ENCODE peak calls at places on chromosome 16, in ten cellular contexts. One of them, this sample, is unnamed.

GRCh38 chr16:53417011-53417410 is 17.3 kb upstream of the RBL2 start:
- DNase-seq in esophagus muscularis mucosa: no peak
- DNase-seq in heart right ventricle: no peak
- DNase-seq in AG04450: no peak
- DNase-seq in A549: no peak
- DNase-seq in left lung: no peak
- DNase-seq in left ventricle myocardium inferior: no peak
- DNase-seq in neural progenitor cell: no peak
- DNase-seq in colonic mucosa: no peak
- DNase-seq in mammary epithelial cell: peak; percentile 61
- DNase-seq in this sample: no peak

GRCh38 chr16:4486126-4486893 is 10.1 kb downstream of the HMOX2 start:
- DNase-seq in esophagus muscularis mucosa: no peak
- DNase-seq in heart right ventricle: no peak
- DNase-seq in AG04450: no peak
- DNase-seq in A549: no peak
- DNase-seq in left lung: no peak
- DNase-seq in left ventricle myocardium inferior: peak; percentile 44
- DNase-seq in neural progenitor cell: no peak
- DNase-seq in colonic mucosa: no peak
- DNase-seq in mammary epithelial cell: no peak
- DNase-seq in this sample: no peak

GRCh38 chr16:22092143-22092933 is at the start of gene VWA3A:
- DNase-seq in esophagus muscularis mucosa: peak; percentile 88
- DNase-seq in heart right ventricle: no peak
- DNase-seq in AG04450: peak; percentile 27
- DNase-seq in A549: no peak
- DNase-seq in left lung: no peak
- DNase-seq in left ventricle myocardium inferior: no peak
- DNase-seq in neural progenitor cell: peak; percentile 74
- DNase-seq in colonic mucosa: no peak
- DNase-seq in mammary epithelial cell: no peak
- DNase-seq in this sample: peak; percentile 12

GRCh38 chr16:50093607-50094570 is 28.1 kb downstream of the HEATR3 start:
- DNase-seq in esophagus muscularis mucosa: peak; percentile 92
- DNase-seq in heart right ventricle: peak; percentile 30
- DNase-seq in AG04450: no peak
- DNase-seq in A549: no peak
- DNase-seq in left lung: peak; percentile 89
- DNase-seq in left ventricle myocardium inferior: peak; percentile 54
- DNase-seq in neural progenitor cell: no peak
- DNase-seq in colonic mucosa: peak; percentile 48
- DNase-seq in mammary epithelial cell: no peak
- DNase-seq in this sample: no peak

GRCh38 chr16:69187891-69188451 is 1.0 kb downstream of the SNTB2 start:
- DNase-seq in esophagus muscularis mucosa: no peak
- DNase-seq in heart right ventricle: peak; percentile 54
- DNase-seq in AG04450: no peak
- DNase-seq in A549: peak; percentile 47
- DNase-seq in left lung: peak; percentile 45
- DNase-seq in left ventricle myocardium inferior: peak; percentile 44
- DNase-seq in neural progenitor cell: no peak
- DNase-seq in colonic mucosa: peak; percentile 45
- DNase-seq in mammary epithelial cell: peak; percentile 57
- DNase-seq in this sample: peak; percentile 62

GRCh38 chr16:65429504-65430149 is 307.8 kb upstream of the CDH11 start:
- DNase-seq in esophagus muscularis mucosa: peak; percentile 50
- DNase-seq in heart right ventricle: no peak
- DNase-seq in AG04450: no peak
- DNase-seq in A549: no peak
- DNase-seq in left lung: no peak
- DNase-seq in left ventricle myocardium inferior: no peak
- DNase-seq in neural progenitor cell: no peak
- DNase-seq in colonic mucosa: no peak
- DNase-seq in mammary epithelial cell: no peak
- DNase-seq in this sample: no peak

GRCh38 chr16:75485230-75486013 is 9.8 kb downstream of the CHST6 start:
- DNase-seq in esophagus muscularis mucosa: no peak
- DNase-seq in heart right ventricle: no peak
- DNase-seq in AG04450: no peak
- DNase-seq in A549: no peak
- DNase-seq in left lung: peak; percentile 9
- DNase-seq in left ventricle myocardium inferior: no peak
- DNase-seq in neural progenitor cell: no peak
- DNase-seq in colonic mucosa: no peak
- DNase-seq in mammary epithelial cell: no peak
- DNase-seq in this sample: no peak

GRCh38 chr16:52618753-52619497 is 72.0 kb upstream of the TOX3 start:
- DNase-seq in esophagus muscularis mucosa: no peak
- DNase-seq in heart right ventricle: no peak
- DNase-seq in AG04450: no peak
- DNase-seq in A549: no peak
- DNase-seq in left lung: no peak
- DNase-seq in left ventricle myocardium inferior: no peak
- DNase-seq in neural progenitor cell: no peak
- DNase-seq in colonic mucosa: no peak
- DNase-seq in mammary epithelial cell: no peak
- DNase-seq in this sample: no peak

GRCh38 chr16:57144027-57144426 is 41.8 kb downstream of the PSME3IP1 start:
- DNase-seq in esophagus muscularis mucosa: no peak
- DNase-seq in heart right ventricle: no peak
- DNase-seq in AG04450: no peak
- DNase-seq in A549: no peak
- DNase-seq in left lung: no peak
- DNase-seq in left ventricle myocardium inferior: no peak
- DNase-seq in neural progenitor cell: no peak
- DNase-seq in colonic mucosa: no peak
- DNase-seq in mammary epithelial cell: no peak
- DNase-seq in this sample: no peak

GRCh38 chr16:86087561-86088230 is 188.7 kb downstream of the IRF8 start:
- DNase-seq in esophagus muscularis mucosa: no peak
- DNase-seq in heart right ventricle: no peak
- DNase-seq in AG04450: no peak
- DNase-seq in A549: no peak
- DNase-seq in left lung: peak; percentile 27
- DNase-seq in left ventricle myocardium inferior: no peak
- DNase-seq in neural progenitor cell: no peak
- DNase-seq in colonic mucosa: no peak
- DNase-seq in mammary epithelial cell: no peak
- DNase-seq in this sample: no peak

GRCh38 chr16:50011707-50012106 is 13.3 kb upstream of the CNEP1R1 start:
- DNase-seq in esophagus muscularis mucosa: no peak
- DNase-seq in heart right ventricle: no peak
- DNase-seq in AG04450: no peak
- DNase-seq in A549: no peak
- DNase-seq in left lung: peak; percentile 33
- DNase-seq in left ventricle myocardium inferior: no peak
- DNase-seq in neural progenitor cell: no peak
- DNase-seq in colonic mucosa: no peak
- DNase-seq in mammary epithelial cell: no peak
- DNase-seq in this sample: no peak

GRCh38 chr16:20904507-20905079 is 4.0 kb downstream of the LYRM1 start:
- DNase-seq in esophagus muscularis mucosa: no peak
- DNase-seq in heart right ventricle: no peak
- DNase-seq in AG04450: no peak
- DNase-seq in A549: no peak
- DNase-seq in left lung: no peak
- DNase-seq in left ventricle myocardium inferior: no peak
- DNase-seq in neural progenitor cell: no peak
- DNase-seq in colonic mucosa: no peak
- DNase-seq in mammary epithelial cell: peak; percentile 83
- DNase-seq in this sample: no peak

GRCh38 chr16:84053237-84053636 is 10.6 kb upstream of the SLC38A8 start:
- DNase-seq in esophagus muscularis mucosa: no peak
- DNase-seq in heart right ventricle: no peak
- DNase-seq in AG04450: no peak
- DNase-seq in A549: no peak
- DNase-seq in left lung: no peak
- DNase-seq in left ventricle myocardium inferior: no peak
- DNase-seq in neural progenitor cell: no peak
- DNase-seq in colonic mucosa: no peak
- DNase-seq in mammary epithelial cell: no peak
- DNase-seq in this sample: no peak

GRCh38 chr16:3580271-3580670 is 3.1 kb upstream of the NLRC3 start:
- DNase-seq in esophagus muscularis mucosa: no peak
- DNase-seq in heart right ventricle: no peak
- DNase-seq in AG04450: no peak
- DNase-seq in A549: no peak
- DNase-seq in left lung: no peak
- DNase-seq in left ventricle myocardium inferior: no peak
- DNase-seq in neural progenitor cell: no peak
- DNase-seq in colonic mucosa: no peak
- DNase-seq in mammary epithelial cell: no peak
- DNase-seq in this sample: no peak

GRCh38 chr16:89017543-89017942 is 40.5 kb upstream of the CBFA2T3 start:
- DNase-seq in esophagus muscularis mucosa: no peak
- DNase-seq in heart right ventricle: no peak
- DNase-seq in AG04450: no peak
- DNase-seq in A549: no peak
- DNase-seq in left lung: no peak
- DNase-seq in left ventricle myocardium inferior: peak; percentile 7
- DNase-seq in neural progenitor cell: no peak
- DNase-seq in colonic mucosa: no peak
- DNase-seq in mammary epithelial cell: no peak
- DNase-seq in this sample: no peak

GRCh38 chr16:14003119-14003570 is 68.0 kb upstream of the MRTFB start:
- DNase-seq in esophagus muscularis mucosa: no peak
- DNase-seq in heart right ventricle: peak; percentile 55
- DNase-seq in AG04450: no peak
- DNase-seq in A549: no peak
- DNase-seq in left lung: peak; percentile 82
- DNase-seq in left ventricle myocardium inferior: peak; percentile 61
- DNase-seq in neural progenitor cell: peak; percentile 83
- DNase-seq in colonic mucosa: peak; percentile 28
- DNase-seq in mammary epithelial cell: peak; percentile 77
- DNase-seq in this sample: no peak

GRCh38 chr16:46690281-46691178 is 1.1 kb downstream of the ORC6 start:
- DNase-seq in esophagus muscularis mucosa: no peak
- DNase-seq in heart right ventricle: no peak
- DNase-seq in AG04450: no peak
- DNase-seq in A549: no peak
- DNase-seq in left lung: peak; percentile 58
- DNase-seq in left ventricle myocardium inferior: no peak
- DNase-seq in neural progenitor cell: peak; percentile 2
- DNase-seq in colonic mucosa: peak; percentile 27
- DNase-seq in mammary epithelial cell: no peak
- DNase-seq in this sample: peak; percentile 12

GRCh38 chr16:2587891-2588565 is 50.2 kb downstream of the PDPK1 start:
- DNase-seq in esophagus muscularis mucosa: no peak
- DNase-seq in heart right ventricle: no peak
- DNase-seq in AG04450: no peak
- DNase-seq in A549: no peak
- DNase-seq in left lung: no peak
- DNase-seq in left ventricle myocardium inferior: peak; percentile 8
- DNase-seq in neural progenitor cell: no peak
- DNase-seq in colonic mucosa: no peak
- DNase-seq in mammary epithelial cell: no peak
- DNase-seq in this sample: no peak

GRCh38 chr16:48378836-48379235 is 6.4 kb downstream of the SIAH1 start:
- DNase-seq in esophagus muscularis mucosa: no peak
- DNase-seq in heart right ventricle: no peak
- DNase-seq in AG04450: no peak
- DNase-seq in A549: no peak
- DNase-seq in left lung: no peak
- DNase-seq in left ventricle myocardium inferior: no peak
- DNase-seq in neural progenitor cell: no peak
- DNase-seq in colonic mucosa: no peak
- DNase-seq in mammary epithelial cell: no peak
- DNase-seq in this sample: no peak
- H3K4me3 ChIP-seq in esophagus muscularis mucosa: no peak overlapping the region
- H3K4me3 ChIP-seq in heart right ventricle: no peak overlapping the region
- H3K4me3 ChIP-seq in AG04450: no peak overlapping the region
- H3K4me3 ChIP-seq in A549: no peak overlapping the region
- H3K4me3 ChIP-seq in left lung: no peak overlapping the region
- H3K4me3 ChIP-seq in left ventricle myocardium inferior: no peak overlapping the region
- H3K4me3 ChIP-seq in neural progenitor cell: no peak overlapping the region
- H3K4me3 ChIP-seq in colonic mucosa: no peak overlapping the region
- H3K4me3 ChIP-seq in mammary epithelial cell: no peak overlapping the region
- H3K4me3 ChIP-seq in this sample: no peak overlapping the region

DNA sequence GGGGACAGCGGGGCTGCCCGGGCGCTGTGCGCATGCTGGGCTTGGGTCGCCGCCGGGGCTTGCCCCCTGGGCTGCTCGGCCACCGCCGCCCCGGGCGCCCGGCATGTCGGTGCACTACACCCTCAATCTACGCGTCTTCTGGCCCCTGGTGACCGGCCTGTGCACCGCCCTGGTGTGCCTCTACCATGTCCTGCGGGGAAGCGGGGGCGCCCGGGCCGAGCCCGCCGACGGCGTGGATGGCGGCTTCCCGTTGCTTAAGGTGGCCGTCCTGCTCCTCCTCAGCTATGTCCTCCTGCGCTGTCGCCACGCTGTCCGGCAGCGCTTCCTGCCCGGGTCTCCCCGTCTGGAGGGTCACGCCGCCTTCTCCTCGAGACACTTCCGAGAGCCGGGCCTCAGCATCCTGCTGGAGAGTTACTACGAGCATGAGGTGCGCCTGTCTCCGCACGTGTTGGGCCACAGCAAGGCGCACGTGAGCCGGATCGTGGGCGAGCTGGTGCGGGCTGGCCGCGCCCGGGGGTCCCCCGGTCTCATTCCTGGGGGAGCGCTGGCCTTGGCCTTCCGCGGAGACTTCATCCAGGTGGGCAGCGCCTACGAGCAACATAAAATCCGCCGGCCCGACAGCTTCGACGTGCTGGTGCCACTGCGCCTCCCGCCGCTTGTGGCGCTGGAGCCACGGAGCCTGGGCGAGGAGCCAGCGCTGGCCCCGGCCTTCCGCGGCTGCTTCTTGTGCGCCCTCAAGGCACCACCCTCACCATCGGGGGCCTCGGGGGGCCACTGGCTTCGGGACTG is 789 bp downstream of the ITPRIPL2 start:
- DNase-seq in esophagus muscularis mucosa: no peak
- DNase-seq in heart right ventricle: peak; percentile 65
- DNase-seq in AG04450: no peak
- DNase-seq in A549: peak; percentile 54
- DNase-seq in left lung: peak; percentile 76
- DNase-seq in left ventricle myocardium inferior: peak; percentile 62
- DNase-seq in neural progenitor cell: peak; percentile 44
- DNase-seq in colonic mucosa: peak; percentile 72
- DNase-seq in mammary epithelial cell: peak; percentile 63
- DNase-seq in this sample: no peak
- TF ChIP-seq CTCF in esophagus muscularis mucosa: peak; percentile 27
- TF ChIP-seq CTCF in heart right ventricle: no peak
- TF ChIP-seq CTCF in AG04450: peak; percentile 33
- TF ChIP-seq CTCF in A549: no peak
- TF ChIP-seq CTCF in left lung: no peak
- TF ChIP-seq CTCF in left ventricle myocardium inferior: peak; percentile 60
- TF ChIP-seq CTCF in neural progenitor cell: no peak
- TF ChIP-seq CTCF in colonic mucosa: no peak
- TF ChIP-seq CTCF in mammary epithelial cell: no peak
- TF ChIP-seq CTCF in this sample: no peak

GRCh38 chr16:23216658-23217246 is 34.2 kb downstream of the SCNN1G start:
- DNase-seq in esophagus muscularis mucosa: no peak
- DNase-seq in heart right ventricle: no peak
- DNase-seq in AG04450: no peak
- DNase-seq in A549: no peak
- DNase-seq in left lung: no peak
- DNase-seq in left ventricle myocardium inferior: no peak
- DNase-seq in neural progenitor cell: no peak
- DNase-seq in colonic mucosa: no peak
- DNase-seq in mammary epithelial cell: no peak
- DNase-seq in this sample: no peak
- H3K4me3 ChIP-seq in esophagus muscularis mucosa: no peak overlapping the region
- H3K4me3 ChIP-seq in heart right ventricle: no peak overlapping the region
- H3K4me3 ChIP-seq in AG04450: no peak overlapping the region
- H3K4me3 ChIP-seq in A549: no peak overlapping the region
- H3K4me3 ChIP-seq in left lung: no peak overlapping the region
- H3K4me3 ChIP-seq in left ventricle myocardium inferior: no peak overlapping the region
- H3K4me3 ChIP-seq in neural progenitor cell: no peak overlapping the region
- H3K4me3 ChIP-seq in colonic mucosa: no peak overlapping the region
- H3K4me3 ChIP-seq in mammary epithelial cell: no peak overlapping the region
- H3K4me3 ChIP-seq in this sample: no peak overlapping the region

GRCh38 chr16:51376080-51376479 is 225.0 kb upstream of the SALL1 start:
- DNase-seq in esophagus muscularis mucosa: no peak
- DNase-seq in heart right ventricle: no peak
- DNase-seq in AG04450: no peak
- DNase-seq in A549: no peak
- DNase-seq in left lung: no peak
- DNase-seq in left ventricle myocardium inferior: no peak
- DNase-seq in neural progenitor cell: no peak
- DNase-seq in colonic mucosa: no peak
- DNase-seq in mammary epithelial cell: no peak
- DNase-seq in this sample: no peak
- TF ChIP-seq CTCF in esophagus muscularis mucosa: no peak
- TF ChIP-seq CTCF in heart right ventricle: no peak
- TF ChIP-seq CTCF in AG04450: peak; percentile 18
- TF ChIP-seq CTCF in A549: peak; percentile 7
- TF ChIP-seq CTCF in left lung: no peak
- TF ChIP-seq CTCF in left ventricle myocardium inferior: no peak
- TF ChIP-seq CTCF in neural progenitor cell: peak; percentile 23
- TF ChIP-seq CTCF in colonic mucosa: no peak
- TF ChIP-seq CTCF in mammary epithelial cell: no peak
- TF ChIP-seq CTCF in this sample: peak; percentile 14

This sample was measured in retinal pigment epithelial cell.